ENCODE peak calls at places on chromosome 16, in nine cellular contexts. One of them, this sample, is unnamed.

GRCh38 chr16:46814790-46815189 is 16.2 kb downstream of the C16orf87 start:
- DNase-seq in GDM1: no peak
- DNase-seq in endothelial cell: no peak
- DNase-seq in Calu3: no peak
- DNase-seq in mucosa of gallbladder: no peak
- DNase-seq in glutamatergic neuron: no peak
- DNase-seq in left colon: no peak
- DNase-seq in amniotic stem cell: no peak
- DNase-seq in substantia nigra: no peak
- DNase-seq in this sample: no peak

GRCh38 chr16:59543641-59544040 is 809.5 kb upstream of the GOT2 start:
- DNase-seq in Calu3: no peak
- DNase-seq in glutamatergic neuron: no peak
- DNase-seq in mucosa of gallbladder: no peak
- DNase-seq in endothelial cell: no peak
- DNase-seq in left colon: no peak
- DNase-seq in substantia nigra: no peak
- DNase-seq in GDM1: no peak
- DNase-seq in amniotic stem cell: no peak
- DNase-seq in this sample: no peak

GRCh38 chr16:19411298-19411697 is 6.4 kb upstream of the TMC5 start:
- DNase-seq in Calu3: no peak
- DNase-seq in substantia nigra: no peak
- DNase-seq in amniotic stem cell: no peak
- DNase-seq in left colon: no peak
- DNase-seq in endothelial cell: no peak
- DNase-seq in GDM1: no peak
- DNase-seq in glutamatergic neuron: no peak
- DNase-seq in mucosa of gallbladder: no peak
- DNase-seq in this sample: no peak

GRCh38 chr16:74698220-74698619 is 2.4 kb downstream of the MLKL start:
- DNase-seq in amniotic stem cell: no peak
- DNase-seq in left colon: no peak
- DNase-seq in Calu3: no peak
- DNase-seq in endothelial cell: no peak
- DNase-seq in mucosa of gallbladder: no peak
- DNase-seq in GDM1: no peak
- DNase-seq in substantia nigra: no peak
- DNase-seq in glutamatergic neuron: no peak
- DNase-seq in this sample: no peak

GRCh38 chr16:4010225-4011158 is 105.8 kb downstream of the ADCY9 start:
- DNase-seq in left colon: no peak
- DNase-seq in amniotic stem cell: no peak
- DNase-seq in glutamatergic neuron: no peak
- DNase-seq in endothelial cell: no peak
- DNase-seq in GDM1: no peak
- DNase-seq in mucosa of gallbladder: no peak
- DNase-seq in Calu3: no peak
- DNase-seq in substantia nigra: no peak
- DNase-seq in this sample: no peak

GRCh38 chr16:30407794-30408534 is 558 bp downstream of the ZNF771 start:
- DNase-seq in amniotic stem cell: no peak
- DNase-seq in mucosa of gallbladder: no peak
- DNase-seq in endothelial cell: no peak
- DNase-seq in substantia nigra: peak
- DNase-seq in left colon: no peak
- DNase-seq in Calu3: no peak
- DNase-seq in glutamatergic neuron: no peak
- DNase-seq in GDM1: no peak
- DNase-seq in this sample: no peak

GRCh38 chr16:69444873-69445517 is 20.6 kb downstream of the CYB5B start:
- DNase-seq in endothelial cell: no peak
- DNase-seq in Calu3: no peak
- DNase-seq in amniotic stem cell: no peak
- DNase-seq in glutamatergic neuron: no peak
- DNase-seq in GDM1: no peak
- DNase-seq in substantia nigra: no peak
- DNase-seq in mucosa of gallbladder: no peak
- DNase-seq in left colon: no peak
- DNase-seq in this sample: no peak

GRCh38 chr16:1662543-1662942 is 15.5 kb upstream of the JPT2 start:
- DNase-seq in endothelial cell: no peak
- DNase-seq in substantia nigra: no peak
- DNase-seq in GDM1: no peak
- DNase-seq in mucosa of gallbladder: no peak
- DNase-seq in Calu3: no peak
- DNase-seq in amniotic stem cell: no peak
- DNase-seq in glutamatergic neuron: no peak
- DNase-seq in left colon: no peak
- DNase-seq in this sample: no peak